ENCODE peak calls at places on chromosomes 2 and 18, in four cellular contexts. N is MV-4-11; B is effector memory CD4-positive, alpha-beta T cell; C is activated effector memory CD4-positive, alpha-beta T cell treated with anti-CD3 and anti-CD28 coated beads, Interleukin-2, amount 50 U/mL, for 16 hours. V is an unnamed sample.

GRCh38 chr2:178109813-178110212 is 2.4 kb upstream of the RBM45 start:
- DNase-seq in N (peak), B (no peak), C (no peak), V (peak)

GRCh38 chr2:236765475-236765874 is 195.8 kb downstream of the ACKR3 start:
- DNase-seq in N (no peak), B (no peak), C (no peak), V (no peak)

GRCh38 chr2:150034665-150035064 is 447.1 kb upstream of the MMADHC start:
- DNase-seq in N (no peak), B (no peak), C (no peak), V (peak)

GRCh38 chr2:143431316-143431715 is 302.1 kb downstream of the ARHGAP15 start:
- DNase-seq in N (no peak), B (no peak), C (no peak), V (no peak)

GRCh38 chr2:54613361-54613760 is 110.1 kb upstream of the EML6 start:
- DNase-seq in N (no peak), B (no peak), C (no peak), V (no peak)

GRCh38 chr2:85135066-85135914 is 2.1 kb downstream of the TCF7L1 start:
- DNase-seq in N (no peak), B (no peak), C (no peak), V (no peak)

GRCh38 chr2:36753706-36754221 is 57.3 kb downstream of the VIT start:
- DNase-seq in N (no peak), B (no peak), C (no peak), V (no peak)

GRCh38 chr2:48855142-48855541 is 99.6 kb upstream of the LHCGR start:
- DNase-seq in N (no peak), B (no peak), C (no peak), V (no peak)

GRCh38 chr2:85921659-85922058 is 32.9 kb upstream of the ST3GAL5 start:
- DNase-seq in N (no peak), B (no peak), C (no peak), V (peak)

GRCh38 chr2:133581027-133581760 is 12.9 kb upstream of the NCKAP5 start:
- DNase-seq in N (no peak), B (no peak), C (no peak), V (no peak)

GRCh38 chr2:112941753-112942653 is 31.0 kb downstream of the IL37 start:
- DNase-seq in N (peak), B (peak), C (peak), V (peak)

GRCh38 chr18:49966090-49966489 is 152.8 kb upstream of the ACAA2 start:
- DNase-seq in N (no peak), B (no peak), C (no peak), V (no peak)

GRCh38 chr2:105183555-105184323 is 57.8 kb upstream of the GPR45 start:
- DNase-seq in N (peak), B (no peak), C (no peak), V (peak)

GRCh38 chr2:8642332-8643078 is 39.4 kb upstream of the ID2 start:
- DNase-seq in N (no peak), B (no peak), C (peak), V (no peak)

GRCh38 chr2:239245872-239246701 is 154.7 kb downstream of the HDAC4 start:
- DNase-seq in N (no peak), B (no peak), C (peak), V (no peak)

GRCh38 chr2:219688560-219689445 is 61.4 kb downstream of the SLC4A3 start:
- DNase-seq in N (no peak), B (no peak), C (no peak), V (no peak)

GRCh38 chr2:222569826-222570225 is 86.1 kb downstream of the FARSB start:
- DNase-seq in N (no peak), B (no peak), C (no peak), V (no peak)

GRCh38 chr2:16071865-16072637 is 131.7 kb downstream of the MYCN start:
- DNase-seq in N (no peak), B (no peak), C (no peak), V (no peak)

GRCh38 chr2:176174382-176174834 is 14.1 kb upstream of the HOXD1 start:
- DNase-seq in N (peak), B (no peak), C (no peak), V (no peak)

GRCh38 chr2:223944166-223944703 is 900 bp downstream of the WDFY1 start:
- DNase-seq in N (no peak), B (no peak), C (peak), V (peak)

GRCh38 chr18:57208056-57208455 is 61.2 kb downstream of the BOD1L2 start:
- DNase-seq in N (no peak), B (no peak), C (no peak), V (no peak)

GRCh38 chr2:176852667-176853066 is 359.9 kb upstream of the HNRNPA3 start:
- DNase-seq in N (no peak), B (peak), C (no peak), V (peak)

GRCh38 chr2:53941749-53942148 is 29.0 kb downstream of the PSME4 start:
- DNase-seq in N (no peak), B (no peak), C (no peak), V (peak)

GRCh38 chr18:25898965-25899364 is 191.4 kb downstream of the SS18 start:
- DNase-seq in N (no peak), B (no peak), C (no peak), V (no peak)

GRCh38 chr2:241844066-241844728 is 14.5 kb downstream of the PDCD1 start:
- DNase-seq in N (peak), B (peak), C (peak), V (peak)

GRCh38 chr2:46146866-46147502 is 150.2 kb upstream of the EPAS1 start:
- DNase-seq in N (peak), B (no peak), C (peak), V (no peak)

GRCh38 chr2:216546646-216547403 is 48.2 kb downstream of the RPL37A start:
- DNase-seq in N (no peak), B (no peak), C (no peak), V (no peak)

GRCh38 chr2:97723156-97724072 is 10.0 kb downstream of the ZAP70 start:
- DNase-seq in N (no peak), B (no peak), C (no peak), V (no peak)

GRCh38 chr2:28902584-28902983 is 8.1 kb downstream of the WDR43 start:
- DNase-seq in N (no peak), B (no peak), C (no peak), V (no peak)

GRCh38 chr2:8477511-8478132 is 204.2 kb upstream of the ID2 start:
- DNase-seq in N (peak), B (no peak), C (peak), V (peak)

GRCh38 chr2:168119519-168120141 is 127.8 kb downstream of the STK39 start:
- DNase-seq in N (peak), B (no peak), C (no peak), V (peak)

GRCh38 chr2:15812187-15812830 is 128.0 kb upstream of the MYCN start:
- DNase-seq in N (no peak), B (no peak), C (no peak), V (no peak)

GRCh38 chr18:5295231-5295920 is at the start of gene ZBTB14:
- DNase-seq in N (peak), B (peak), C (peak), V (peak)